ENCODE peak calls at places on chromosome 18, in six cellular contexts. K, R, F, P, S and J are unnamed samples.

GRCh38 chr18:44536619-44537018 is 144.1 kb upstream of the SETBP1 start:
- DNase-seq in K (no peak), R (no peak), F (no peak), P (no peak), S (no peak), J (no peak)

GRCh38 chr18:63290456-63291200 is 28.9 kb downstream of the BCL2 start:
- DNase-seq in K (no peak), R (no peak), F (no peak), P (no peak), S (no peak), J (no peak)

GRCh38 chr18:33573193-33573592 is 4.8 kb upstream of the ASXL3 start:
- DNase-seq in K (no peak), R (no peak), F (no peak), P (no peak), S (no peak), J (no peak)

GRCh38 chr18:31992836-31993575 is 25.6 kb upstream of the RNF125 start:
- DNase-seq in K (no peak), R (no peak), F (no peak), P (no peak), S (peak; percentile 36), J (no peak)

GRCh38 chr18:43886341-43886740 is 609.1 kb upstream of the SYT4 start:
- DNase-seq in K (no peak), R (no peak), F (no peak), P (no peak), S (no peak), J (no peak)

GRCh38 chr18:42486296-42486695 is 531.3 kb downstream of the PIK3C3 start:
- DNase-seq in K (no peak), R (no peak), F (no peak), P (no peak), S (no peak), J (no peak)

GRCh38 chr18:8754995-8755955 is 49.9 kb downstream of the MTCL1 start:
- DNase-seq in K (no peak), R (no peak), F (no peak), P (peak; percentile 89), S (no peak), J (no peak)

GRCh38 chr18:50092250-50092780 is 102.6 kb downstream of the MYO5B start:
- DNase-seq in K (no peak), R (no peak), F (no peak), P (no peak), S (no peak), J (no peak)

GRCh38 chr18:6414118-6414722 is 491 bp downstream of the L3MBTL4 start:
- DNase-seq in K (peak; percentile 76), R (peak; percentile 79), F (peak; percentile 83), P (no peak), S (no peak), J (no peak)

GRCh38 chr18:37611623-37612279 is 46.2 kb upstream of the CELF4 start:
- DNase-seq in K (no peak), R (no peak), F (no peak), P (no peak), S (no peak), J (no peak)
- TF ChIP-seq POLR2A in K (no peak), R (no peak), F (no peak), P (no peak), S (no peak), J (no peak)

GRCh38 chr18:11672846-11673454 is 16.1 kb upstream of the GNAL start:
- DNase-seq in K (no peak), R (no peak), F (no peak), P (no peak), S (no peak), J (no peak)
- TF ChIP-seq POLR2A in K (no peak), R (no peak), F (no peak), P (no peak), S (no peak), J (no peak)

GRCh38 chr18:22844184-22844583 is 88.9 kb upstream of the RBBP8 start:
- DNase-seq in K (no peak), R (no peak), F (no peak), P (no peak), S (no peak), J (no peak)
- TF ChIP-seq POLR2A in K (no peak), R (no peak), F (no peak), P (no peak), S (no peak), J (no peak)

DNA sequence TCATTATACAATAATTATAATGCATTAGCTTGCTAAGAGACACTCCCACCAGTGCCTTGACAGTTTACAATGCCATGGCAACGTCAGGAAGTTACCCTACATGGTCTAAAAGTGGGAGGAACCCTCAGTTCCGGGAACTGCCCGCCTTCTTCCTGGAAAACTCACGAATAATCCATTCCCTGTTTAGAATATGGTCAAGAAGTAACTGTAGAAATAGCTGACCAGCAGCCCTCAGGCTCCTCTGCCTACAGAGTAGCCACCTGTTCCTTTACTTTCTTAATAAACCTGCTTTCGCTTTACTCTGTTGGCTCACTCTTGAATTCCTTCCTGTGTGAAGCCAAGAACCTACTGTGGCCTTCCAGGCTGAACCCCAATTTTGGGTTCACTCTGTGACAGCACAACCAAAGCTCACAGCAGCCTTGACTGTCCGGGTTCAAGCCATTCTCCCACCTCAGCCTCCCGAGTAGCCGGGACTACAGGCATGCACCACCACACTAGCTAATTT is 20.0 kb upstream of the PTPN2 start:
- DNase-seq in K (no peak), R (no peak), F (no peak), P (no peak), S (no peak), J (peak; percentile 90)
- TF ChIP-seq POLR2A in K (no peak), R (no peak), F (no peak), P (no peak), S (no peak), J (no peak)

GRCh38 chr18:77113361-77114069 is 19.1 kb downstream of the MBP start:
- DNase-seq in K (no peak), R (peak; percentile 45), F (no peak), P (no peak), S (no peak), J (no peak)

GRCh38 chr18:77114070-77114563 is 18.5 kb downstream of the MBP start:
- DNase-seq in K (no peak), R (no peak), F (no peak), P (no peak), S (no peak), J (no peak)

GRCh38 chr18:77116201-77117080 is 16.1 kb downstream of the MBP start:
- DNase-seq in K (no peak), R (no peak), F (no peak), P (no peak), S (no peak), J (no peak)

GRCh38 chr18:77115461-77115907 is 17.1 kb downstream of the MBP start:
- DNase-seq in K (no peak), R (no peak), F (no peak), P (no peak), S (no peak), J (peak; percentile 63)

DNA sequence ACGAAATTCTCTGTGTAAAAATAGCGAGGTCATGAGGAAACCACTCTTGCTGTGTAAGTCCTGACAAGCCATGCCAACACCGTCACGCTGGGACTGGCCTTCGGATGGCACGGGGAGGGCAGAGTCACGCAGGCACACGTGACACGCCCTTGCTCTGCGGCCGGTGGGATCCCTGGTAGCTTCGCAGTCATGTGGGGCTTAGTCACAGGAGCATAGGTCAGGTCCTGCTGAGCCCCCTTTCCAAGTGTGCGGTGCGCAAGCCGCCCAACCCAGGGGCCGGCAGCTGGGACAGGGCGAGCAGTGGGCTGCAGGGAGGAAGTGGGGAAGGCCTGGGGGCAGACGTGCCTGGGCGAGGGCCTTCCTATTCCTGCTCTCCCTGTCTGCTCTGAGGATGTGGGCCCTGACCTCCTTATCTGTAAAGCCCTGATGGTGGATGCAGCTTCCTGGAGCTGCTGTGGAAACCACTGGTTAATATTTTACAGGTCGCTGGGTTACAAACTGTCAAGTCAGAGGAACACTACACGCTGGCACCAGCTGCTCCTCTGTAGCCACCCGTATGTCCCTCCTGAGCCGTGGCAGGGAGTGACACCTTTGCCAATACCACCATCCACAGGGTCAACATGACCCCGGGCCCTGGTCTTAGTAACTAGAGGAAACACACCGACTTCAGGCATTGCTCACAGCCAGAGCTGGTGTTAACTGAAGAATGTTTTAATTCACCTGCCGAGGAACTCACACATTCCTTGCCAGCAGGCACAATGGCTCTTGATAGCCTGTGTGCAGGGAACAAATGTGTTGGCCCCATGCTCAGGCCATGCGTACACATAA is 17.8 kb downstream of the MBP start:
- DNase-seq in K (no peak), R (peak; percentile 91), F (no peak), P (peak; percentile 94), S (peak; percentile 82), J (peak; percentile 86)
- TF ChIP-seq POLR2A in K (no peak), R (no peak), F (peak; percentile 51), P (no peak), S (no peak), J (peak; percentile 64)

GRCh38 chr18:926946-927345 is 22.3 kb downstream of the ADCYAP1 start:
- DNase-seq in K (no peak), R (no peak), F (no peak), P (no peak), S (no peak), J (no peak)
- TF ChIP-seq POLR2A in K (no peak), R (no peak), F (no peak), P (no peak), S (no peak), J (no peak)

DNA sequence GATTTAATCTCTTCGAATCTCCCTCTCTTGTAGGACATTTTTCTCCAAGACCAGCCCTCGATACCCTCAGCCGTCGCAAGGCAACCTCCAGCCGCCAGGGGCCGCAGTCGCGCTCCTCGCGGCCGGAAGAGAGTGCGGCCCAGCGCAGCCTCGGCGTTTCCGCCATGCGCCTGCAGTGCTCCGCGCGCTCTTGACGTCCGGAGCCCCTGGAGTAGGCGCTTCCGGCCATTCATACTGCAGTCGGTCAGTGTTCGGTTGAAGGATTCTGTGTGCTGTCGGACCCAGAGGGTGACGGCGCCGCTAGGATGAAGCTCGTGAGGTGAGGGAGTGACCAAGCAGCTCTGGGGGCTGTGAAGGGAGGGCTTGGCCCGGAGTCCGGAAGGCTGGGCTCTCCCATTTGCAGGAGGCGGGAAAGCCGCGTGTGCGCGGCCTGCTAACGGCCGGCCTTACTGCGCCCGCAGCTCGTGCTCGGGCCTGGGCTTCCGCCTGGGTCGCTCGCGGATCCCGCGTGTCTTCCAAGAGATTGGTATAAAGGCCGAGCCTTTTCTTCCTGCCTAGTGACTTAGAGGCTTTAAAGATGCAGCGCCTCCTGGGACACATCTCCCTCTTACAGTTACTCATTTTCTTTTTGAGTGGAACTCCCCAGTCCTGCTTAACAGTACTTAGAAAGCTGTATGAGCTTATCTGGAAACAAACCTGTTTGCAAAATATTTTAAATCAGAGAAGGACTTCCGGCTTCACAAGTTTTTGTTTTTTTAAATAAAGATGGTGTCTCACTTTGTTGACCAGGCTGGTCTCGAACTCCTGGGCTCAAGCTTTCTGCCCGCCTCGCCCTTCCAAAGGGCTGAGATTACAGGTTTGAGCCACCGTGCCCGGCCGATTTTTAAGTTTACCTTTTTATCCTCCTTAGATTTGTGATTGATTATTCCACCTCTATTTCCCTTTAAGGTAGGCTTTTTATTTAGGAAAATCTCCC is at the start of gene SNRPD1:
- DNase-seq in K (peak; percentile 88), R (peak; percentile 93), F (peak; percentile 92), P (peak; percentile 90), S (peak; percentile 96), J (peak; percentile 95)
- TF ChIP-seq POLR2A in K (peak; percentile 96), R (peak; percentile 35), F (peak; percentile 97), P (peak; percentile 92), S (peak; percentile 94), J (peak; percentile 94)

GRCh38 chr18:79275461-79275860 is 120.3 kb upstream of the NFATC1 start:
- DNase-seq in K (no peak), R (no peak), F (no peak), P (no peak), S (no peak), J (no peak)
- TF ChIP-seq POLR2A in K (no peak), R (no peak), F (no peak), P (no peak), S (no peak), J (no peak)